ENCODE peak calls at places on chromosomes 12 and 14, in seven cellular contexts. U, K, W, D, M, T and Q are unnamed samples.

GRCh38 chr14:57831981-57832380 is 33.9 kb downstream of the SLC35F4 start:
- DNase-seq in D (no peak), K (peak), U (peak), M (peak), T (no peak), W (peak), Q (no peak)

GRCh38 chr12:104620761-104621531 is 164.2 kb downstream of the CHST11 start:
- DNase-seq in K (peak), M (no peak), T (no peak), W (no peak), U (no peak), D (no peak), Q (no peak)

GRCh38 chr12:5318874-5319273 is 113.0 kb upstream of the NTF3 start:
- DNase-seq in M (no peak), U (no peak), W (no peak), D (no peak), T (peak), K (no peak), Q (peak)

GRCh38 chr12:131711551-131712205 is 788 bp downstream of the SFSWAP start:
- DNase-seq in K (no peak), W (no peak), T (no peak), M (no peak), U (no peak), D (peak), Q (peak)

GRCh38 chr12:109440851-109441490 is 36.1 kb downstream of the KCTD10 start:
- DNase-seq in D (no peak), K (peak), T (no peak), M (no peak), W (no peak), U (no peak), Q (peak)

GRCh38 chr12:68175566-68176033 is 16.1 kb upstream of the IFNG start:
- DNase-seq in U (no peak), D (no peak), K (peak), M (no peak), T (no peak), W (no peak), Q (peak)

GRCh38 chr12:67650127-67650495 is 1.6 kb downstream of the DYRK2 start:
- DNase-seq in U (no peak), M (no peak), W (no peak), K (no peak), T (no peak), D (peak), Q (no peak)

GRCh38 chr12:63023926-63024325 is 89.0 kb upstream of the PPM1H start:
- DNase-seq in U (no peak), K (no peak), T (no peak), M (no peak), W (no peak), D (no peak), Q (no peak)

GRCh38 chr14:43579743-43580142 is 927.3 kb downstream of the FSCB start:
- DNase-seq in K (no peak), D (no peak), U (no peak), T (no peak), M (no peak), W (no peak), Q (no peak)

GRCh38 chr14:88554458-88555286 is at the start of gene PTPN21:
- DNase-seq in T (peak), W (peak), M (no peak), K (peak), D (peak), U (peak), Q (peak)

GRCh38 chr12:41919526-41920305 is 225.0 kb downstream of the GXYLT1 start:
- DNase-seq in U (no peak), M (no peak), K (no peak), D (no peak), W (no peak), T (no peak), Q (no peak)

GRCh38 chr12:56591961-56592360 is 38.2 kb downstream of the BAZ2A start:
- DNase-seq in M (no peak), K (no peak), W (no peak), T (peak), D (no peak), U (no peak), Q (no peak)

GRCh38 chr12:65280306-65280705 is 1.8 kb downstream of the MSRB3 start:
- DNase-seq in T (peak), U (no peak), M (no peak), W (no peak), K (no peak), D (peak), Q (no peak)

GRCh38 chr14:67515386-67516079 is 17.6 kb upstream of the PLEKHH1 start:
- DNase-seq in U (peak), K (no peak), W (no peak), T (no peak), D (no peak), M (no peak), Q (peak)

GRCh38 chr12:113010701-113011100 is 32.4 kb downstream of the OAS2 start:
- DNase-seq in K (no peak), T (no peak), D (no peak), W (no peak), M (no peak), U (no peak), Q (no peak)

GRCh38 chr12:10404798-10405197 is 4.8 kb downstream of the KLRC4 start:
- DNase-seq in M (no peak), T (no peak), W (no peak), U (no peak), K (no peak), D (no peak), Q (no peak)

GRCh38 chr14:46399049-46399448 is 252.5 kb downstream of the RPL10L start:
- DNase-seq in U (no peak), T (no peak), K (no peak), D (no peak), M (no peak), W (no peak), Q (no peak)

GRCh38 chr12:75305412-75306332 is 24.5 kb downstream of the CAPS2 start:
- DNase-seq in M (no peak), W (no peak), T (no peak), U (no peak), D (no peak), K (no peak), Q (no peak)

GRCh38 chr14:91926131-91926890 is 21.2 kb downstream of the FBLN5 start:
- DNase-seq in T (no peak), W (no peak), D (no peak), U (no peak), K (no peak), M (no peak), Q (no peak)

GRCh38 chr12:20601668-20602280 is 93.4 kb upstream of the SLCO1C1 start:
- DNase-seq in K (peak), D (peak), M (no peak), W (no peak), U (no peak), T (peak), Q (peak)

GRCh38 chr14:96592591-96593388 is 90.6 kb downstream of the PAPOLA start:
- DNase-seq in W (peak), U (no peak), D (no peak), T (peak), M (peak), K (no peak), Q (peak)

GRCh38 chr14:64508215-64508776 is 3.7 kb downstream of the ZBTB1 start:
- DNase-seq in D (no peak), M (no peak), U (no peak), T (no peak), W (no peak), K (no peak), Q (no peak)

GRCh38 chr12:98635657-98636323 is 8.8 kb downstream of the IKBIP start:
- DNase-seq in T (peak), K (peak), W (no peak), U (no peak), D (peak), M (no peak), Q (peak)

GRCh38 chr12:71662861-71663560 is 637 bp downstream of the ZFC3H1 start:
- DNase-seq in W (peak), U (peak), M (no peak), D (peak), K (peak), T (peak), Q (peak)

GRCh38 chr14:65958664-65959562 is 527.3 kb upstream of the CCDC196 start:
- DNase-seq in U (no peak), W (peak), M (no peak), T (peak), K (peak), D (peak), Q (no peak)

GRCh38 chr12:15979096-15980091 is 68.3 kb downstream of the DERA start:
- DNase-seq in D (peak), M (no peak), U (peak), T (peak), W (no peak), K (peak), Q (peak)

GRCh38 chr14:75654127-75654732 is 6.4 kb downstream of the ERG28 start:
- DNase-seq in D (peak), W (peak), M (peak), U (peak), T (peak), K (peak), Q (peak)

GRCh38 chr12:106498056-106498455 is 84.7 kb upstream of the RFX4 start:
- DNase-seq in T (peak), D (no peak), M (no peak), W (no peak), U (no peak), K (no peak), Q (no peak)

GRCh38 chr12:106495354-106495965 is 87.3 kb upstream of the RFX4 start:
- DNase-seq in M (no peak), U (no peak), D (no peak), K (no peak), T (no peak), W (no peak), Q (no peak)

GRCh38 chr12:106493531-106493930 is 89.3 kb upstream of the RFX4 start:
- DNase-seq in T (no peak), W (peak), D (no peak), K (no peak), M (no peak), U (no peak), Q (no peak)

GRCh38 chr12:106487664-106488063 is 95.1 kb upstream of the RFX4 start:
- DNase-seq in M (no peak), T (no peak), D (no peak), K (peak), W (no peak), U (no peak), Q (no peak)

DNA sequence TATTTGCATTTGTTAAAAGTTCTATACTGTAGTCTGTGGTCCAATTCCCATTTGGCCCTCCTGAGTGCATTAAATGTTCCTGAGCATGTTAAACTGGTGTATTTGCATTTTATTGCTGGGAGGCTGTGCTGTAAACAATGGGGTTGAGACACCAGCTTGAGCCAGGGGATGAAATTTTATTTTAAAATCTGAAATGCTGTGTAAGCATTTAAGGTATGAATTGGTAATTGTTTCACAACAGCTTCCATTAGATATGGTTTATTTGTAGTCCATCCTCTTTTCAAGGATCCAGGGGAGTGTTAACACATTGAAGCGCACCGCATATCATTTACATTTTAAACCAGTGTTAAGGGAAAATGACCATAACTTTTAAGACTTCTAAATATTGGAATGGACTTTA is 89.9 kb upstream of the RFX4 start:
- DNase-seq in D (no peak), U (no peak), K (no peak), W (no peak), M (no peak), T (no peak), Q (no peak)
- H2BK120ac ChIP-seq in D (no peak), U (no peak), K (no peak), W (no peak), M (no peak), T (no peak), Q (no peak)

GRCh38 chr14:86346818-86347384 is 817.0 kb downstream of the FLRT2 start:
- DNase-seq in T (no peak), U (no peak), D (peak), W (no peak), K (no peak), M (no peak), Q (no peak)
- H3K9ac ChIP-seq in T (no peak), U (no peak), D (no peak), W (no peak), K (no peak), M (no peak), Q (no peak)

DNA sequence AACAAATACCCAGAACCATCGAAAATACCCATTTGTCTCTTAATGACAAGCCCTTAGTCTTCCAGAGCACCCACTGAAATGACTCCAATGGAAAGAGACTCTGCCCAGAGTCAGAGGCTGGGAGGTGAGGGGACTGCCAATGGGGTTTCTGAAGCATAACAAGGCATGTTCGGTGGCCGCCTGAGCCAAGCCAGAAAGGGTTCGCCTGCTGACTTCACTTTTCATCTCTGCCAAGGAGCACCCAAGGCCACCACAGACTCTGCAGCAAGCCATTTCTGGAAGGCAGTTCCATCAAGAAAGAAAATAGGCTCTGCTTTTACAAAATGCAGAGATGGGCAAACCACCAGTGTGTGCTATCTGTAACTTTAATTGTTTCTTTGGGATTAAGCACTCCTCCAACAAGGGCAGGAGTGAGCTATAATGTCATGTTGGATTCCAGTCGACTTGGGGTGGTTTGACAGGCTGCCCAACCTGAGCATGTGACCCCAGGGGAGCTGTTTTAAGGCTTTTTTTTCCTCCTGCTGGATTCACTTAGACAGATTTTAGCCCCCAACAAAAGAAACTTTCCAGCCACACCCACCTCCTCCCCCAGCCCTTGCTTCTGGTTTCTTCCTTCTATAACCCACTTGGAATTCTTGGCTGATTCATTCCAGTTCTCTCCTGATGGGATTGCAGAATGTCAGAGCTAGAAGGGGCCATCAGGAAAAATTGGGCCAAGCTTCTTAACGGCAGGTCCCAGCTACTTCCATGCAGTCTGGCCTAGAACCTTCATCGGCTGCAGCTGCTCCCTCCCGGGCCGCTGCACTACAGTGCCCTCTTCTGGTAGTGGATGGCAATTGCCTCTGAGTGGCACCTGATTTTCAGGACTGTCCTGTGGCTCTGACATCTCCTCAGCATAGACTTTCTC is 24.1 kb downstream of the CKAP4 start:
- DNase-seq in D (peak), W (peak), U (peak), K (peak), T (peak), M (no peak), Q (peak)
- H2AK5ac ChIP-seq in D (no peak), W (peak), U (no peak), K (no peak), T (no peak), M (no peak), Q (no peak)

DNA sequence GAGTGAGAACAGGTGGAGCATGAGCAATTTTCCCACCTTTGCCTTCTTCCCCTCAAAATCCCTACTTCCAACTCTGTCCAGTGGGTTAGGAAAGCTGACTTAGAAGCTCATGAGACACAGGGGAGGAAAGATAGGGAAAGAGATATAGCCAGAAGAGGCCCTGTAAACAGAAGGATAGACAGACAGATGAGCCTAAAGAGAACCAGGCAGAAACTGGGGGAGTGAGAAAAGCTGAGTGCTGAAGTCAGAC is 5.0 kb downstream of the AJUBA start:
- DNase-seq in K (no peak), W (no peak), D (no peak), M (no peak), U (no peak), T (no peak), Q (no peak)
- H2BK120ac ChIP-seq in K (no peak), W (no peak), D (peak), M (no peak), U (peak), T (peak), Q (peak)

GRCh38 chr12:21939435-21939834 is 1.8 kb downstream of the ABCC9 start:
- DNase-seq in K (peak), M (no peak), W (no peak), U (no peak), T (no peak), D (no peak), Q (no peak)

GRCh38 chr12:21938879-21939278 is 2.3 kb downstream of the ABCC9 start:
- DNase-seq in T (peak), M (no peak), D (no peak), W (no peak), K (no peak), U (no peak), Q (no peak)

GRCh38 chr12:21941522-21942376 is 523 bp upstream of the ABCC9 start:
- DNase-seq in K (peak), U (peak), D (peak), T (peak), M (no peak), W (peak), Q (no peak)

GRCh38 chr12:21940972-21941521 is at the start of gene ABCC9:
- DNase-seq in W (peak), D (peak), T (peak), M (no peak), K (peak), U (peak), Q (no peak)

DNA sequence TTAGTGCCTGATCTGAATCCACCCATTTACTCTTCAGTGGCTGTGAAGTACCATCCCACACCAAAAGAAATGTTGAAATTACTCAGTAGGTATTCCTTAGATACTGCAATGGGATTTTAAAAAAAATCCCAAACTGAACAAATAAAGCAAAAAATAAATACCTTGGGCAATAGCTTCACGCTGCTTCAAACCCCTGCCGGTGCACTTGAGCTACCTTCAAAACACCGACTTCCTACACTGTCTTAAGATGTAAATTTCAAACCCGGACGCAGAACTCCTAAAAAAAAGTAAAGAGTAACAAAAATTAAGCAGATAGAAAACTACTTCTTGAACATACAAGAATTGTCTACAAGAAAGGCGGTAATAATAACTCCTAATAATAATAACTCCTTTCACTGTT is 677 bp downstream of the ABCC9 start:
- DNase-seq in U (no peak), M (no peak), W (no peak), D (no peak), T (no peak), K (peak), Q (no peak)
- H3K9ac ChIP-seq in U (no peak), M (no peak), W (no peak), D (peak), T (no peak), K (no peak), Q (no peak)

GRCh38 chr12:118439068-118439467 is 62.7 kb downstream of the SUDS3 start:
- DNase-seq in U (no peak), D (no peak), K (no peak), T (no peak), M (no peak), W (no peak), Q (no peak)
- H2AK5ac ChIP-seq in U (no peak), D (no peak), K (no peak), T (no peak), M (no peak), W (no peak), Q (no peak)